ENCODE peak calls at places on chromosome 5, in seven cellular contexts. One of them, this sample, is unnamed.

GRCh38 chr5:157951673-157952373 is 92.9 kb upstream of the CLINT1 start:
- DNase-seq in psoas muscle: no peak
- DNase-seq in stimulated activated CD8-positive, alpha-beta memory T cell treated with anti-CD3 and anti-CD28 coated beads, Interleukin-4, amount 100 ng/mL, for 48 hours: no peak
- DNase-seq in transverse colon: no peak
- DNase-seq in activated T-helper 1 cell treated with anti-CD3 and anti-CD28 coated beads, Interleukin-2, amount 50 U/mL, for 16 hours: no peak
- DNase-seq in AG09309: no peak
- DNase-seq in lower lobe of right lung: no peak
- DNase-seq in this sample: no peak

GRCh38 chr5:116142495-116142894 is 57.7 kb downstream of the COMMD10 start:
- DNase-seq in psoas muscle: no peak
- DNase-seq in stimulated activated CD8-positive, alpha-beta memory T cell treated with anti-CD3 and anti-CD28 coated beads, Interleukin-4, amount 100 ng/mL, for 48 hours: no peak
- DNase-seq in transverse colon: no peak
- DNase-seq in activated T-helper 1 cell treated with anti-CD3 and anti-CD28 coated beads, Interleukin-2, amount 50 U/mL, for 16 hours: no peak
- DNase-seq in AG09309: no peak
- DNase-seq in lower lobe of right lung: no peak
- DNase-seq in this sample: no peak

GRCh38 chr5:180332051-180332517 is 21.1 kb downstream of the GFPT2 start:
- DNase-seq in psoas muscle: no peak
- DNase-seq in stimulated activated CD8-positive, alpha-beta memory T cell treated with anti-CD3 and anti-CD28 coated beads, Interleukin-4, amount 100 ng/mL, for 48 hours: no peak
- DNase-seq in transverse colon: no peak
- DNase-seq in activated T-helper 1 cell treated with anti-CD3 and anti-CD28 coated beads, Interleukin-2, amount 50 U/mL, for 16 hours: no peak
- DNase-seq in AG09309: no peak
- DNase-seq in lower lobe of right lung: peak; percentile 21
- DNase-seq in this sample: no peak

GRCh38 chr5:105146867-105147266 is 1584.3 kb upstream of the NUDT12 start:
- DNase-seq in psoas muscle: no peak
- DNase-seq in stimulated activated CD8-positive, alpha-beta memory T cell treated with anti-CD3 and anti-CD28 coated beads, Interleukin-4, amount 100 ng/mL, for 48 hours: no peak
- DNase-seq in transverse colon: no peak
- DNase-seq in activated T-helper 1 cell treated with anti-CD3 and anti-CD28 coated beads, Interleukin-2, amount 50 U/mL, for 16 hours: no peak
- DNase-seq in AG09309: no peak
- DNase-seq in lower lobe of right lung: no peak
- DNase-seq in this sample: no peak

GRCh38 chr5:152619756-152620155 is 214.7 kb upstream of the NMUR2 start:
- DNase-seq in psoas muscle: no peak
- DNase-seq in stimulated activated CD8-positive, alpha-beta memory T cell treated with anti-CD3 and anti-CD28 coated beads, Interleukin-4, amount 100 ng/mL, for 48 hours: no peak
- DNase-seq in transverse colon: no peak
- DNase-seq in activated T-helper 1 cell treated with anti-CD3 and anti-CD28 coated beads, Interleukin-2, amount 50 U/mL, for 16 hours: no peak
- DNase-seq in AG09309: no peak
- DNase-seq in lower lobe of right lung: no peak
- DNase-seq in this sample: no peak

GRCh38 chr5:26578002-26578401 is 460.4 kb downstream of the CDH9 start:
- DNase-seq in psoas muscle: no peak
- DNase-seq in stimulated activated CD8-positive, alpha-beta memory T cell treated with anti-CD3 and anti-CD28 coated beads, Interleukin-4, amount 100 ng/mL, for 48 hours: no peak
- DNase-seq in transverse colon: no peak
- DNase-seq in activated T-helper 1 cell treated with anti-CD3 and anti-CD28 coated beads, Interleukin-2, amount 50 U/mL, for 16 hours: no peak
- DNase-seq in AG09309: no peak
- DNase-seq in lower lobe of right lung: no peak
- DNase-seq in this sample: no peak

GRCh38 chr5:146765089-146765832 is 113.3 kb downstream of the PPP2R2B start:
- DNase-seq in psoas muscle: no peak
- DNase-seq in stimulated activated CD8-positive, alpha-beta memory T cell treated with anti-CD3 and anti-CD28 coated beads, Interleukin-4, amount 100 ng/mL, for 48 hours: no peak
- DNase-seq in transverse colon: no peak
- DNase-seq in activated T-helper 1 cell treated with anti-CD3 and anti-CD28 coated beads, Interleukin-2, amount 50 U/mL, for 16 hours: no peak
- DNase-seq in AG09309: peak; percentile 10
- DNase-seq in lower lobe of right lung: no peak
- DNase-seq in this sample: no peak

GRCh38 chr5:173689713-173690360 is 73.4 kb upstream of the BOD1 start:
- DNase-seq in psoas muscle: peak; percentile 63
- DNase-seq in stimulated activated CD8-positive, alpha-beta memory T cell treated with anti-CD3 and anti-CD28 coated beads, Interleukin-4, amount 100 ng/mL, for 48 hours: no peak
- DNase-seq in transverse colon: peak; percentile 31
- DNase-seq in activated T-helper 1 cell treated with anti-CD3 and anti-CD28 coated beads, Interleukin-2, amount 50 U/mL, for 16 hours: no peak
- DNase-seq in AG09309: no peak
- DNase-seq in lower lobe of right lung: no peak
- DNase-seq in this sample: no peak

GRCh38 chr5:150044334-150044681 is 42.0 kb downstream of the CSF1R start:
- DNase-seq in psoas muscle: no peak
- DNase-seq in stimulated activated CD8-positive, alpha-beta memory T cell treated with anti-CD3 and anti-CD28 coated beads, Interleukin-4, amount 100 ng/mL, for 48 hours: no peak
- DNase-seq in transverse colon: no peak
- DNase-seq in activated T-helper 1 cell treated with anti-CD3 and anti-CD28 coated beads, Interleukin-2, amount 50 U/mL, for 16 hours: no peak
- DNase-seq in AG09309: no peak
- DNase-seq in lower lobe of right lung: no peak
- DNase-seq in this sample: no peak

GRCh38 chr5:147854331-147854730 is 22.9 kb upstream of the SPINK1 start:
- DNase-seq in psoas muscle: no peak
- DNase-seq in stimulated activated CD8-positive, alpha-beta memory T cell treated with anti-CD3 and anti-CD28 coated beads, Interleukin-4, amount 100 ng/mL, for 48 hours: no peak
- DNase-seq in transverse colon: no peak
- DNase-seq in activated T-helper 1 cell treated with anti-CD3 and anti-CD28 coated beads, Interleukin-2, amount 50 U/mL, for 16 hours: no peak
- DNase-seq in AG09309: no peak
- DNase-seq in lower lobe of right lung: no peak
- DNase-seq in this sample: no peak

GRCh38 chr5:59102437-59102836 is 519.6 kb downstream of the RAB3C start:
- DNase-seq in psoas muscle: no peak
- DNase-seq in stimulated activated CD8-positive, alpha-beta memory T cell treated with anti-CD3 and anti-CD28 coated beads, Interleukin-4, amount 100 ng/mL, for 48 hours: no peak
- DNase-seq in transverse colon: no peak
- DNase-seq in activated T-helper 1 cell treated with anti-CD3 and anti-CD28 coated beads, Interleukin-2, amount 50 U/mL, for 16 hours: no peak
- DNase-seq in AG09309: no peak
- DNase-seq in lower lobe of right lung: no peak
- DNase-seq in this sample: no peak

GRCh38 chr5:95900383-95900958 is 61.2 kb downstream of the ELL2 start:
- DNase-seq in psoas muscle: no peak
- DNase-seq in stimulated activated CD8-positive, alpha-beta memory T cell treated with anti-CD3 and anti-CD28 coated beads, Interleukin-4, amount 100 ng/mL, for 48 hours: no peak
- DNase-seq in transverse colon: no peak
- DNase-seq in activated T-helper 1 cell treated with anti-CD3 and anti-CD28 coated beads, Interleukin-2, amount 50 U/mL, for 16 hours: no peak
- DNase-seq in AG09309: peak; percentile 32
- DNase-seq in lower lobe of right lung: no peak
- DNase-seq in this sample: no peak

GRCh38 chr5:1834721-1835425 is 33.7 kb downstream of the NDUFS6 start:
- DNase-seq in psoas muscle: no peak
- DNase-seq in stimulated activated CD8-positive, alpha-beta memory T cell treated with anti-CD3 and anti-CD28 coated beads, Interleukin-4, amount 100 ng/mL, for 48 hours: no peak
- DNase-seq in transverse colon: no peak
- DNase-seq in activated T-helper 1 cell treated with anti-CD3 and anti-CD28 coated beads, Interleukin-2, amount 50 U/mL, for 16 hours: no peak
- DNase-seq in AG09309: no peak
- DNase-seq in lower lobe of right lung: no peak
- DNase-seq in this sample: no peak

GRCh38 chr5:107553063-107553676 is 117.6 kb downstream of the EFNA5 start:
- DNase-seq in psoas muscle: no peak
- DNase-seq in stimulated activated CD8-positive, alpha-beta memory T cell treated with anti-CD3 and anti-CD28 coated beads, Interleukin-4, amount 100 ng/mL, for 48 hours: no peak
- DNase-seq in transverse colon: no peak
- DNase-seq in activated T-helper 1 cell treated with anti-CD3 and anti-CD28 coated beads, Interleukin-2, amount 50 U/mL, for 16 hours: no peak
- DNase-seq in AG09309: peak; percentile 62
- DNase-seq in lower lobe of right lung: no peak
- DNase-seq in this sample: no peak

GRCh38 chr5:82684153-82684552 is 393.0 kb downstream of the TMEM167A start:
- DNase-seq in psoas muscle: peak; percentile 53
- DNase-seq in stimulated activated CD8-positive, alpha-beta memory T cell treated with anti-CD3 and anti-CD28 coated beads, Interleukin-4, amount 100 ng/mL, for 48 hours: no peak
- DNase-seq in transverse colon: no peak
- DNase-seq in activated T-helper 1 cell treated with anti-CD3 and anti-CD28 coated beads, Interleukin-2, amount 50 U/mL, for 16 hours: no peak
- DNase-seq in AG09309: no peak
- DNase-seq in lower lobe of right lung: no peak
- DNase-seq in this sample: no peak

GRCh38 chr5:55533806-55534435 is 843 bp downstream of the PLPP1 start:
- DNase-seq in psoas muscle: no peak
- DNase-seq in stimulated activated CD8-positive, alpha-beta memory T cell treated with anti-CD3 and anti-CD28 coated beads, Interleukin-4, amount 100 ng/mL, for 48 hours: no peak
- DNase-seq in transverse colon: peak; percentile 53
- DNase-seq in activated T-helper 1 cell treated with anti-CD3 and anti-CD28 coated beads, Interleukin-2, amount 50 U/mL, for 16 hours: no peak
- DNase-seq in AG09309: no peak
- DNase-seq in lower lobe of right lung: no peak
- DNase-seq in this sample: no peak

This sample was measured in Right ventricle myocardium inferior.